ENCODE peak calls at places on chromosomes 12 and 14, in four cellular contexts. B is cardiac muscle cell, P is fibroblast of lung, E is H1. K is an unnamed sample. For H3K4me1, the result is how much of the 10 kb centered on the place peaks cover.

GRCh38 chr14:83147006-83147405 is 1613.4 kb upstream of the SEL1L start:
- DNase-seq in P (peak), B (no peak), E (no peak), K (no peak)

GRCh38 chr12:109818900-109819500 is 14.2 kb downstream of the TRPV4 start:
- DNase-seq in B (peak), P (peak), E (no peak), K (no peak)

GRCh38 chr14:103319422-103319821 is 14.6 kb upstream of the EIF5 start:
- DNase-seq in B (no peak), P (no peak), E (no peak), K (no peak)

GRCh38 chr12:96578526-96579125 is 89.2 kb downstream of the CFAP54 start:
- DNase-seq in P (peak), B (peak), E (no peak), K (peak)

GRCh38 chr14:69685217-69685616 is 73.8 kb downstream of the SUSD6 start:
- DNase-seq in B (no peak), P (no peak), E (no peak), K (no peak)

GRCh38 chr14:34536951-34537676 is 2.4 kb downstream of the EAPP start:
- DNase-seq in B (peak), E (no peak), P (no peak), K (no peak)

GRCh38 chr14:106872619-106873446 is 1346.5 kb downstream of the TMEM121 start:
- DNase-seq in E (peak), B (no peak), P (no peak), K (no peak)

GRCh38 chr12:10065241-10065640 is 33.5 kb downstream of the CLEC1A start:
- DNase-seq in B (no peak), P (no peak), E (no peak), K (no peak)

GRCh38 chr12:121925361-121925725 is 7.0 kb downstream of the CFAP251 start:
- DNase-seq in B (peak), E (no peak), P (peak), K (no peak)

GRCh38 chr12:54439521-54440255 is 20.6 kb upstream of the ITGA5 start:
- DNase-seq in P (peak), E (no peak), B (peak), K (no peak)

GRCh38 chr12:51700887-51701286 is 109.9 kb downstream of the SCN8A start:
- DNase-seq in E (no peak), B (no peak), P (no peak), K (no peak)

GRCh38 chr12:2959508-2960431 is 573 bp downstream of the TEAD4 start:
- DNase-seq in E (peak), P (peak), B (peak), K (no peak)

GRCh38 chr14:20608383-20609095 is 17.4 kb upstream of the RNASE12 start:
- DNase-seq in E (no peak), P (no peak), B (no peak), K (no peak)

GRCh38 chr14:89198544-89199329 is 218.3 kb downstream of the FOXN3 start:
- DNase-seq in B (peak), E (no peak), P (peak), K (no peak)

GRCh38 chr14:62118461-62118860 is 356.2 kb downstream of the SNAPC1 start:
- DNase-seq in P (no peak), B (no peak), E (no peak), K (no peak)

GRCh38 chr14:62117010-62117717 is 354.9 kb downstream of the SNAPC1 start:
- DNase-seq in E (peak), P (peak), B (peak), K (peak)

GRCh38 chr14:62118871-62119270 is 356.7 kb downstream of the SNAPC1 start:
- DNase-seq in B (no peak), P (no peak), E (no peak), K (no peak)

DNA sequence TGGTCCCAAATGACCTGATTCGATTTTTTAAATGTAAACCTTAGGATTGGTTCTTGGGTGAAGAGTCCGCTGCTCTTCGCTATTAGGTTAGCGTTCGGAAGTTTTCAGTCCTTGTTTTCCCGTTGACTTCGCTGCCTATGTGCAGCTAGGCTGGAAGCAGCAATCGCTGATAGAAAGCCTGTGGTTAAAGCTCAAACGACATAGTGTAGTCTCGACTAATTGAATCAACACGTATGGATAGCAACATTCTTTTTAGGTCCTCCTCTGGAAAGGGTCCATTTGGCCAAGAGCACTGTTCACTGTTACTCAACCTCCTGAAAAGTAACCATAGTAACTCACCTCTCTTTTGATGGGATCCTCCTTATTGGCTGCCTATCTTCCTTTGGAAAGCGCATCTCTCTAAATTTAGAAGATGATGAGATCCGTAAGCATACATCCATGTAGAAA is 355.5 kb downstream of the SNAPC1 start:
- DNase-seq in P (peak), E (no peak), B (no peak), K (no peak)
- H3K4me3 ChIP-seq in P (no peak), E (peak), B (peak), K (no peak)

GRCh38 chr14:44979273-44979672 is 17.3 kb downstream of the TOGARAM1 start:
- DNase-seq in E (no peak), B (no peak), P (no peak), K (no peak)

GRCh38 chr14:44979740-44980346 is 17.9 kb downstream of the TOGARAM1 start:
- DNase-seq in E (no peak), P (no peak), B (peak), K (no peak)

GRCh38 chr14:44981198-44981597 is 19.2 kb downstream of the TOGARAM1 start:
- DNase-seq in E (no peak), P (no peak), B (no peak), K (no peak)

GRCh38 chr14:44982594-44982993 is 20.6 kb downstream of the TOGARAM1 start:
- DNase-seq in E (no peak), B (no peak), P (no peak), K (no peak)
- H3K4me1 ChIP-seq in E (under half), B (under half), P (under half), K (under half)

GRCh38 chr14:24815543-24815942 is 181.6 kb upstream of the GZMB start:
- DNase-seq in B (no peak), P (no peak), E (no peak), K (no peak)
- H3K27ac ChIP-seq in B (no peak), P (no peak), E (no peak), K (no peak)

GRCh38 chr14:32933943-32934890 is 4.5 kb upstream of the NPAS3 start:
- DNase-seq in E (peak), P (peak), B (peak), K (no peak)

GRCh38 chr14:32932302-32932920 is 6.3 kb upstream of the NPAS3 start:
- DNase-seq in B (no peak), E (peak), P (no peak), K (no peak)

GRCh38 chr14:32934891-32935633 is 3.6 kb upstream of the NPAS3 start:
- DNase-seq in B (no peak), E (peak), P (no peak), K (no peak)

GRCh38 chr14:32932921-32933622 is 5.6 kb upstream of the NPAS3 start:
- DNase-seq in B (no peak), P (no peak), E (peak), K (no peak)

GRCh38 chr14:32933623-32933942 is 5.1 kb upstream of the NPAS3 start:
- DNase-seq in P (no peak), B (peak), E (no peak), K (no peak)
- H3K4me3 ChIP-seq in P (no peak), B (peak), E (peak), K (peak)

DNA sequence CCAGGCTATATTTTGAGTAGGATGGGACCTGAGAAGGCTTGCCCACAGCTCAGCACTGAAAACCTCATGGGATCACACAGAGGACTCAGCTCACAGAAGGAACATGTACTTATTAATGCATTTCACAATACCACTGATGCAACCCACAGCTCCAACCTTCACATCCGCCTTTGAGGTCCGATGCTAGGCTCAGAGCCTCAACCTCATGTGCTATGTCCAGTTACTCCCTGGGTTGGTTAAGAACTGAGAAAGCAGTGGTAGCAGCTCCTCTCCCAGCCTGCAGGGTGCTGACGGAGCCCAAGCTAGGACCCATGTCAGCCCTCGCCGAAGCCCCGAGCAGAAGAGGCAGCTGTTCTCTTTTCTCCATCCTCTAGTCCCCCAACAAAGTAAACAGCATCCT is 52.9 kb downstream of the SPTB start:
- DNase-seq in P (peak), B (peak), E (no peak), K (no peak)
- H3K4me1 ChIP-seq in P (under half), B (under half), E (under half), K (under half)

DNA sequence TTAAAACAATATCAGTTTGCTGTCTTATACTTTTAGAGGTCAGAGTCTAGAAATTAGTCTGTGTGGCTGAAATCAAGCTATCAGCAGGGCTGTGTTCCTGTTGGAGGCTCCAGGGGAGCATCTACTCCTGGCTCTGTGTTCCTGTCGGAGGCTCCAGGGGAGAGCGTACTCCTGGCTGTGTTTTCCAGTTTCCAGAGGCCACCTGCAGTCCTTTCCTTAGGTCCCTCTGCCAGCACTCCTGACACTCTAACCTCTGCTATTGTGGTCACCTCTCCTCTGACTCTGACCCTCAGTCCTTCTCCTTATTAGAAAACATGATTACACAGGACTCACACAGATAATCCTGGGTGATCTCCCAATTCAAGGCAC is 1140.7 kb upstream of the TMEM132C start:
- DNase-seq in P (no peak), B (no peak), E (no peak), K (no peak)
- H3K27ac ChIP-seq in P (no peak), B (no peak), E (no peak), K (no peak)